ENCODE peak calls at places on chromosomes 1 and 21, in four cellular contexts. N, Y, X and F are unnamed samples.

GRCh38 chr1:41626146-41626545 is 141.7 kb upstream of the EDN2 start:
- DNase-seq in Y (no peak), N (no peak), X (no peak), F (no peak)

GRCh38 chr1:160046494-160047115 is 14.8 kb upstream of the PIGM start:
- DNase-seq in Y (peak; percentile 86), X (no peak), N (peak; percentile 62), F (peak; percentile 35)

GRCh38 chr1:84298336-84298687 is 3.2 kb upstream of the SAMD13 start:
- DNase-seq in Y (peak; percentile 34), N (peak; percentile 73), X (peak; percentile 86), F (peak; percentile 14)

GRCh38 chr1:227942716-227943261 is 4.9 kb downstream of the WNT9A start:
- DNase-seq in X (peak; percentile 67), Y (no peak), N (no peak), F (no peak)

GRCh38 chr1:207316622-207317510 is 4.6 kb upstream of the CD55 start:
- DNase-seq in N (no peak), X (no peak), Y (peak; percentile 97), F (no peak)

GRCh38 chr1:119291611-119292206 is 76.9 kb upstream of the HAO2 start:
- DNase-seq in X (no peak), N (no peak), Y (peak; percentile 28), F (no peak)

GRCh38 chr1:193111641-193112090 is 6.5 kb upstream of the GLRX2 start:
- DNase-seq in N (no peak), X (peak; percentile 87), Y (peak; percentile 80), F (peak; percentile 44)

GRCh38 chr1:207810606-207811295 is 58.9 kb downstream of the CD46 start:
- DNase-seq in N (no peak), Y (no peak), X (peak; percentile 39), F (no peak)

GRCh38 chr1:56688522-56689026 is 43.5 kb downstream of the PRKAA2 start:
- DNase-seq in N (no peak), X (no peak), Y (peak; percentile 96), F (no peak)

GRCh38 chr21:20949884-20950283 is 48.3 kb upstream of the NCAM2 start:
- DNase-seq in Y (no peak), N (no peak), X (no peak), F (no peak)

GRCh38 chr1:18703041-18703621 is 72.5 kb downstream of the PAX7 start:
- DNase-seq in Y (peak; percentile 72), X (no peak), N (no peak), F (no peak)

GRCh38 chr1:227316456-227316855 is 1.8 kb downstream of the CDC42BPA start:
- DNase-seq in N (no peak), Y (no peak), X (no peak), F (no peak)

GRCh38 chr1:32972814-32973428 is 8.3 kb upstream of the RNF19B start:
- DNase-seq in Y (peak; percentile 80), N (no peak), X (peak; percentile 86), F (no peak)

GRCh38 chr1:87291107-87291506 is 37.6 kb upstream of the LMO4 start:
- DNase-seq in Y (no peak), X (no peak), N (no peak), F (no peak)

GRCh38 chr1:92623187-92623778 is 136.6 kb upstream of the GFI1 start:
- DNase-seq in N (peak; percentile 37), X (no peak), Y (no peak), F (no peak)

GRCh38 chr1:154863702-154864174 is 6.3 kb downstream of the KCNN3 start:
- DNase-seq in X (no peak), Y (peak; percentile 79), N (peak; percentile 83), F (peak; percentile 38)

GRCh38 chr1:70874063-70874462 is 173.6 kb downstream of the PTGER3 start:
- DNase-seq in Y (peak; percentile 37), N (no peak), X (no peak), F (no peak)

GRCh38 chr1:71693581-71693980 is 588.8 kb downstream of the NEGR1 start:
- DNase-seq in X (no peak), N (no peak), Y (no peak), F (no peak)

GRCh38 chr21:23398726-23399125 is 2208.6 kb downstream of the MRPL39 start:
- DNase-seq in N (no peak), X (no peak), Y (no peak), F (no peak)

GRCh38 chr1:185017338-185017737 is 28.0 kb upstream of the RNF2 start:
- DNase-seq in X (no peak), N (no peak), Y (no peak), F (no peak)

GRCh38 chr1:42177551-42177981 is 13.0 kb upstream of the GUCA2A start:
- DNase-seq in N (no peak), Y (no peak), X (peak; percentile 88), F (no peak)

GRCh38 chr21:44734841-44735240 is 23.5 kb upstream of the TSPEAR start:
- DNase-seq in Y (no peak), X (no peak), N (no peak), F (no peak)

GRCh38 chr1:97506368-97506767 is 414.5 kb downstream of the DPYD start:
- DNase-seq in N (no peak), Y (no peak), X (no peak), F (no peak)

GRCh38 chr1:32971156-32971555 is 6.5 kb upstream of the RNF19B start:
- DNase-seq in Y (no peak), N (no peak), X (no peak), F (no peak)

GRCh38 chr1:236051107-236051885 is 13.6 kb downstream of the NID1 start:
- DNase-seq in Y (peak; percentile 44), N (no peak), X (no peak), F (no peak)

GRCh38 chr1:220363196-220363831 is 91.1 kb upstream of the RAB3GAP2 start:
- DNase-seq in N (no peak), X (no peak), Y (peak; percentile 63), F (peak; percentile 49)

GRCh38 chr1:94978401-94978800 is 51.5 kb upstream of the CNN3 start:
- DNase-seq in N (no peak), X (no peak), Y (peak; percentile 53), F (no peak)

GRCh38 chr21:16013570-16013969 is 283.8 kb downstream of the USP25 start:
- DNase-seq in X (no peak), Y (no peak), N (no peak), F (no peak)

GRCh38 chr21:31034378-31034777 is 3.9 kb downstream of the KRTAP19-8 start:
- DNase-seq in Y (peak; percentile 13), X (no peak), N (no peak), F (no peak)

GRCh38 chr1:198865288-198865687 is 226.4 kb downstream of the PTPRC start:
- DNase-seq in Y (no peak), X (no peak), N (no peak), F (no peak)

GRCh38 chr1:58932820-58933598 is 149.2 kb upstream of the JUN start:
- DNase-seq in N (no peak), X (peak; percentile 93), Y (no peak), F (no peak)

GRCh38 chr1:222068101-222068500 is 326.2 kb upstream of the DUSP10 start:
- DNase-seq in Y (no peak), X (no peak), N (no peak), F (no peak)

GRCh38 chr1:155006601-155007101 is 4.0 kb downstream of the ZBTB7B start:
- DNase-seq in X (no peak), Y (peak; percentile 74), N (peak; percentile 71), F (peak; percentile 29)

GRCh38 chr1:28114844-28115243 is 26.4 kb upstream of the EYA3 start:
- DNase-seq in X (no peak), Y (no peak), N (no peak), F (no peak)

GRCh38 chr1:244436336-244437102 is 15.2 kb downstream of the ADSS2 start:
- DNase-seq in N (no peak), X (no peak), Y (no peak), F (no peak)

GRCh38 chr1:145960468-145961108 is 2.8 kb upstream of the LIX1L start:
- DNase-seq in X (peak; percentile 94), N (no peak), Y (peak; percentile 91), F (peak; percentile 71)

GRCh38 chr1:112954945-112955677 is 885 bp downstream of the SLC16A1 start:
- DNase-seq in N (peak; percentile 79), Y (peak; percentile 92), X (peak; percentile 78), F (peak; percentile 88)

GRCh38 chr1:47996406-47997226 is 569 bp downstream of the TRABD2B start:
- DNase-seq in Y (peak; percentile 53), N (no peak), X (peak; percentile 75), F (no peak)

GRCh38 chr1:219973221-219973620 is 44.9 kb upstream of the SLC30A10 start:
- DNase-seq in Y (no peak), X (no peak), N (no peak), F (no peak)

DNA sequence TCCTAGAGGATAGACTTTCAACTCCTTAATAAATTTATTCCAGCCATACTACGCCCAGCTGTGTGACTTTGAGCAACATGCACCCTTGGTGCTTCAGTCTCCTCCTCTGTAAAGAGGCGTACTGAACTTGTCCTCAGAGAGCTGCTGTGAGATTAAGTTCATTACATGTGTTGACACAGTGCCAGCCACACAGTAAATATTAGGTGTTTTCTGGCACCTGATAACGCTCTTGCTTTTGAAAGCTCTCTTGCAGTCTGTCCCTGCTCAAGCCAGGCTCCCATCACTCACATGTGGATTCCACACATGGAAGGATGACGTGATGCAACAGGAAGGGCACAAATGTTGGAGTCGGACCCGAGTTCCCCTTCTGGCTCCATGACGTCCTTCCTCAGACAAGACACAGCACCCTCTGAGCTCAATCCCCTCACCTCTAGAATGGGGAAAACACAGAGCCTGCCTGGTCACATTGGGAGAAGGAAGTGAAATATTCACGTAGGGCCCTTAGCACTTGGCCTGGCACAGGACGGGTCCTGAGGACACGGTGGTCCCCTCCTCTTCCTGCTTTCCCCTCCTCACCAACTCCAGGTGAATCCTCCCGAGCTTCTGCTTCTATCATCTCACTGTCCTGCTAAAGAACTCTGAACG is 7.7 kb downstream of the IFNLR1 start:
- DNase-seq in N (no peak), X (no peak), Y (no peak), F (no peak)
- H3K4me1 ChIP-seq in N (peaks cover 16% of the 10 kb centered on the region), X (no peaks in the 10 kb centered on the region), Y (no peaks in the 10 kb centered on the region), F (peaks cover 5% of the 10 kb centered on the region)

GRCh38 chr1:93698351-93699112 is 16.9 kb upstream of the BCAR3 start:
- DNase-seq in N (no peak), Y (no peak), X (no peak), F (no peak)
- H3K4me1 ChIP-seq in N (peaks cover 78% of the 10 kb centered on the region), Y (peaks cover 4% of the 10 kb centered on the region), X (peaks cover 4% of the 10 kb centered on the region), F (no peaks in the 10 kb centered on the region)

GRCh38 chr1:25567710-25568089 is 24.3 kb downstream of the LDLRAP1 start:
- DNase-seq in Y (no peak), X (no peak), N (no peak), F (no peak)
- H3K4me1 ChIP-seq in Y (peaks cover 2% of the 10 kb centered on the region), X (peaks cover 9% of the 10 kb centered on the region), N (peaks cover 57% of the 10 kb centered on the region), F (peaks cover 8% of the 10 kb centered on the region)

DNA sequence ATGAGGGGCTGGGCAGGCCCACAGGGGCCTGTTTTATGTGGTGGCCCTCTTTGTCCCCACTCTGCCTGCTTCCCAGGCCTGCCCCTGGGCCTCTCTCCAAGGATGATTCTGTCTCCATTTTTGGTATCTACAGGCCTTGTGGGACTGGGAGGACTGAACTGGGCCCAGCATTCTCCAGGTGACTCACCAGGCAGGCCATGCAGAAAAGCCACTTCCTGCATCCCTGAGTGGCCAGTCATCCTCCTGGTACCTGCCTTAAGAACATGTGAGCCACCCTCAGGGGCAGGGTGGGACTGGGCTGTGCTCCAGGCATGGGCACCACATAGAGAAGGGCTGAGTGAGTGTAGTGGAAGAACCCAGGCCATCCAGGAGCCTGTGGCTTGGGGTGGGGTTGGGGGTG is 20.0 kb upstream of the BCAR3 start:
- DNase-seq in N (no peak), X (peak; percentile 88), Y (peak; percentile 91), F (no peak)
- H3K4me1 ChIP-seq in N (peaks cover 78% of the 10 kb centered on the region), X (no peaks in the 10 kb centered on the region), Y (peaks cover 8% of the 10 kb centered on the region), F (no peaks in the 10 kb centered on the region)